ENCODE peak calls at places on chromosomes 2 and 18, in six cellular contexts. J, Z, H, E, L and G are unnamed samples.

GRCh38 chr2:9160732-9161131 is 45.9 kb upstream of the ASAP2 start:
- DNase-seq in L (no peak), H (no peak), J (no peak), Z (no peak), E (no peak), G (no peak)

GRCh38 chr2:186639939-186640338 is 50.1 kb downstream of the ITGAV start:
- DNase-seq in H (no peak), Z (no peak), E (no peak), L (no peak), J (no peak), G (no peak)

GRCh38 chr2:97957432-97958183 is 38.1 kb downstream of the TMEM131 start:
- DNase-seq in L (no peak), H (no peak), J (no peak), Z (no peak), E (no peak), G (no peak)

GRCh38 chr2:205763708-205764501 is 81.6 kb downstream of the NRP2 start:
- DNase-seq in H (no peak), E (no peak), J (peak), L (peak), Z (peak), G (no peak)

GRCh38 chr2:26752636-26753035 is 11.4 kb upstream of the SLC35F6 start:
- DNase-seq in J (no peak), L (no peak), Z (no peak), H (no peak), E (no peak), G (no peak)

GRCh38 chr18:4172491-4172890 is 282.6 kb downstream of the DLGAP1 start:
- DNase-seq in Z (no peak), H (no peak), J (no peak), E (no peak), L (no peak), G (no peak)

GRCh38 chr2:149613712-149614111 is 26.1 kb upstream of the MMADHC start:
- DNase-seq in Z (no peak), J (no peak), L (no peak), H (peak), E (no peak), G (no peak)

GRCh38 chr2:70005752-70006446 is 44.5 kb upstream of the ASPRV1 start:
- DNase-seq in H (no peak), Z (no peak), L (no peak), E (no peak), J (no peak), G (no peak)

GRCh38 chr2:40488101-40488598 is 36.3 kb upstream of the SLC8A1 start:
- DNase-seq in H (peak), Z (no peak), L (no peak), E (peak), J (peak), G (no peak)

GRCh38 chr2:146544701-146545100 is 1300.1 kb upstream of the ACVR2A start:
- DNase-seq in Z (no peak), J (peak), L (no peak), H (no peak), E (no peak), G (no peak)

GRCh38 chr2:111119847-111120252 is 864 bp upstream of the BCL2L11 start:
- DNase-seq in L (no peak), Z (no peak), J (no peak), H (no peak), E (no peak), G (no peak)

GRCh38 chr2:219119422-219120043 is 41.1 kb downstream of the NHEJ1 start:
- DNase-seq in E (peak), H (peak), J (peak), L (peak), Z (peak), G (peak)

GRCh38 chr2:200305797-200306718 is at the start of gene SPATS2L:
- DNase-seq in Z (peak), H (peak), J (peak), E (no peak), L (peak), G (peak)

GRCh38 chr2:229927817-229928321 is 5.6 kb downstream of the FBXO36 start:
- DNase-seq in E (no peak), J (peak), Z (no peak), L (no peak), H (peak), G (no peak)

GRCh38 chr2:101152195-101153076 is 1.3 kb upstream of the TBC1D8 start:
- DNase-seq in E (no peak), H (no peak), L (peak), Z (peak), J (peak), G (peak)

GRCh38 chr2:11784747-11785610 is 38.5 kb downstream of the LPIN1 start:
- DNase-seq in Z (peak), E (no peak), J (peak), L (peak), H (peak), G (peak)

GRCh38 chr2:50444286-50444685 is 587.6 kb downstream of the NRXN1 start:
- DNase-seq in H (no peak), Z (no peak), L (no peak), E (peak), J (no peak), G (no peak)